ENCODE peak calls at places on chromosomes 13 and 19, in ten cellular contexts. R is left ventricle myocardium inferior, Z is heart left ventricle, V is stomach, I is astrocyte, T is transverse colon, Y is mammary epithelial cell, F is lower lobe of right lung, Q is neural progenitor cell, M is tibial nerve. S is an unnamed sample. For H3K27me3, the result is how much of the 10 kb centered on the place peaks cover.

GRCh38 chr13:44399045-44399444 is 25.4 kb downstream of the SERP2 start:
- DNase-seq in V (no peak), Z (no peak), T (no peak), M (no peak), Y (no peak), I (no peak), R (no peak), Q (no peak), F (no peak), S (no peak)

GRCh38 chr19:56393119-56394012 is at the start of gene ZNF582:
- DNase-seq in V (peak), Z (peak), F (peak), Y (peak), R (peak), Q (peak), I (peak), M (peak), T (peak), S (peak)

GRCh38 chr13:44312898-44313551 is 60.6 kb upstream of the SERP2 start:
- DNase-seq in I (peak), Q (no peak), T (no peak), R (no peak), Z (no peak), M (no peak), V (no peak), F (no peak), Y (peak), S (peak)

GRCh38 chr19:58586131-58586765 is 13.1 kb upstream of the MZF1 start:
- DNase-seq in Y (no peak), F (no peak), Z (no peak), R (no peak), T (no peak), I (no peak), Q (no peak), M (no peak), V (no peak), S (peak)

GRCh38 chr13:112977525-112977924 is 8.5 kb downstream of the MCF2L start:
- DNase-seq in Z (no peak), R (no peak), M (no peak), Y (no peak), V (no peak), T (no peak), Q (no peak), I (no peak), F (no peak), S (no peak)

GRCh38 chr13:20709782-20710181 is 6.3 kb downstream of the IL17D start:
- DNase-seq in M (no peak), F (no peak), Y (no peak), I (no peak), V (no peak), T (no peak), Z (no peak), R (no peak), Q (no peak), S (no peak)

GRCh38 chr19:18278521-18279265 is 2.7 kb downstream of the JUND start:
- DNase-seq in M (no peak), Y (no peak), Z (no peak), I (no peak), R (no peak), T (peak), V (peak), F (no peak), Q (no peak), S (no peak)

GRCh38 chr13:49603318-49603717 is 18.0 kb upstream of the RCBTB1 start:
- DNase-seq in I (no peak), M (no peak), V (no peak), Q (no peak), T (no peak), R (no peak), Y (no peak), Z (no peak), F (no peak), S (no peak)

GRCh38 chr13:44300895-44301638 is 72.6 kb upstream of the SERP2 start:
- DNase-seq in Y (peak), R (peak), Q (no peak), V (peak), F (no peak), Z (peak), T (no peak), I (peak), M (no peak), S (no peak)

GRCh38 chr13:112053167-112053743 is 13.7 kb upstream of the SOX1 start:
- DNase-seq in I (no peak), F (no peak), V (no peak), M (no peak), Y (no peak), T (no peak), Z (no peak), Q (peak), R (no peak), S (peak)

GRCh38 chr19:42386974-42387707 is 3.0 kb downstream of the CNFN start:
- DNase-seq in I (peak), Y (peak), Z (peak), V (peak), Q (peak), M (peak), F (peak), R (peak), T (peak), S (peak)

GRCh38 chr19:13208964-13209796 is 59.0 kb downstream of the IER2 start:
- DNase-seq in Y (no peak), V (no peak), M (no peak), Q (no peak), Z (no peak), R (no peak), F (no peak), T (no peak), I (no peak), S (no peak)

GRCh38 chr13:32650705-32651311 is 64.6 kb downstream of the PDS5B start:
- DNase-seq in F (no peak), V (peak), Y (peak), R (no peak), M (peak), T (peak), Q (peak), Z (peak), I (peak), S (no peak)

GRCh38 chr19:46861691-46862503 is 1.1 kb downstream of the ARHGAP35 start:
- DNase-seq in I (no peak), Q (peak), M (no peak), R (no peak), T (peak), V (peak), F (no peak), Y (peak), Z (peak), S (peak)
- H3K4me3 ChIP-seq in I (peak), Q (peak), M (peak), R (peak), T (peak), V (peak), F (peak), Y (peak), Z (peak), S (peak)

GRCh38 chr19:31141301-31141700 is 207.9 kb downstream of the TSHZ3 start:
- DNase-seq in F (no peak), V (no peak), I (peak), R (no peak), T (no peak), Q (no peak), M (no peak), Y (no peak), Z (no peak), S (no peak)
- H3K27ac ChIP-seq in F (no peak), V (no peak), I (peak), R (no peak), T (no peak), Q (no peak), M (no peak), Y (no peak), Z (no peak), S (peak)

DNA sequence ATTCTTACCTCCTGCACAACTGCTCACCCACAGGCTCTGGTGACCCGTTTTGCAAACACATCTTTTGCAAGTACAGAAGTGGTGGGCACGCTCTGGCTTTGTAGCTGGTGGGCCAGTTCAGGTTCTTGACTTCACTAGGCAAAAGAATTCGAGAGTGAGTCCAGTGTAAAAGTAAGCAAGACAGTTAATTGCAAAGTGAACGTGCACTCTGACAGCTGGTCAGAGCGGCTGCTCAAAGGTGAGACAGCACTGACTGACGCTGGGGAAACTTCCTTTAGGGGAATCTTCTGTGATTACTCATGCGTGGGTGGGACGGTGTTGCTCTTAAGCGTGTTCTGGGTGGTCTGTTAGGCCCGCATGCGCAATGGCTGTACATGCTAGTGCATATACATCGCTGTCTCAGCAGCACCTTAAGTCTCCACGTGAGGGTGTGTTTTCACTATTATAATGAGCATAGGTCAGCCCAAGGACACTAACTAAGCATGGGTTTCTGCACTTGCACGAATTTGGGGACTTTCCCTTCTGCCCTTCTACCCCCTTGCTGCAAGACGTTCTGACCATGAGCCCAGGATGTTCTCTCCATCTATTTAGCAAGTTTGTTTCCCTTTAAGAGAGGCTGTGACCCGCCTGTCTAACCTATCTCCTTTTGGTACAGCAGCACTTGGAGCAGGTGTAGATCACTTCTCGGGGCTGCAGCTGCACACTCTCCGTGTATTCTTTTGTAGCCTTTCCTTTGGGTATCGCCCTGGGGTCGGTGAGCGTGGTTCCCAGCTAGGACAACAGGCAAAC is 30.2 kb upstream of the CD33 start:
- DNase-seq in Y (peak), F (no peak), Q (no peak), Z (no peak), I (no peak), T (no peak), M (no peak), R (no peak), V (no peak), S (peak)
- H3K27me3 ChIP-seq in Y (under half), F (under half), Q (under half), Z (under half), I (under half), T (under half), M (under half), R (half or more), V (under half), S (under half)

GRCh38 chr19:5987077-5987818 is 9.3 kb upstream of the RANBP3 start:
- DNase-seq in I (peak), Z (peak), M (peak), T (peak), F (peak), V (peak), R (peak), Y (peak), Q (peak), S (peak)
- H3K4me3 ChIP-seq in I (no peak), Z (peak), M (peak), T (peak), F (peak), V (peak), R (peak), Y (no peak), Q (no peak), S (no peak)

GRCh38 chr13:29579094-29579493 is 16.4 kb downstream of the SLC7A1 start:
- DNase-seq in M (no peak), Q (no peak), I (no peak), Z (no peak), V (no peak), T (no peak), Y (no peak), F (no peak), R (no peak), S (no peak)
- H3K27ac ChIP-seq in M (no peak), Q (no peak), I (no peak), Z (no peak), V (no peak), T (no peak), Y (no peak), F (no peak), R (peak), S (no peak)

DNA sequence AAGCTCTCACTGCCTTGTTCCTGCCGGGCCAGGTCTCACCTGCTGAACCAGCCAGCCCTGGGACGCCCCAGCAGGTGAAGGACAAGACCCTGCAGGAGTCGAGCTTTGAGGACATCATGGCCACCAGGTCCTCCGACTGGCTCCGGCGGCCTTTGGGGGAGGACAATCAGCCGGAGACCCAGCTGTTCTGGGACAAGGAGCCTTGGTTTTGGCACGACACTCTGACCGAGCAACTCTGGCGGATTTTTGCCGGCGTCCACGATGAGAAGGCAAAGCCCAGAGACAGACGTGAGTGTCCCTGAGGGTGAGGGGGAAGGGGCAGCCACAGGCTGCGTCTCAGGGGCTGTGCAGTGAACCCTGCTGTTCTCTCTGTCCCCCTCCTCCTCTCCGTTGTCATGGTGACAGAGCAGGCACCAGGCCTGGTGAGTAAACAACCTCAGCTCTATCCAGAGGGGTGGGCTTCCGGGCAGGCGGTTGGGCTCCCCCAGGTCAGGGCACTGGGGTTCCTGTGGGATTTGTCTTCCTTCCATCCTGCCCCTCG is 9.7 kb downstream of the TLE6 start:
- DNase-seq in R (no peak), Z (no peak), M (no peak), Y (no peak), T (no peak), I (no peak), V (no peak), Q (peak), F (no peak), S (no peak)
- H3K27me3 ChIP-seq in R (under half), Z (under half), M (under half), Y (under half), T (under half), I (under half), V (under half), Q (under half), F (under half), S (under half)